ENCODE peak calls at places on chromosomes 12 and 14, in six cellular contexts. One of them, this sample, is unnamed.

GRCh38 chr14:90578283-90578985 is 181.6 kb downstream of the CALM1 start:
- DNase-seq in COLO829: no peak
- DNase-seq in breast epithelium: no peak
- DNase-seq in HTR-8/SVneo: no peak
- DNase-seq in putamen: no peak
- DNase-seq in EL: no peak
- DNase-seq in this sample: no peak

GRCh38 chr12:105235299-105235746 is 651 bp downstream of the APPL2 start:
- DNase-seq in HTR-8/SVneo: no peak
- DNase-seq in EL: peak; percentile 47
- DNase-seq in breast epithelium: no peak
- DNase-seq in putamen: no peak
- DNase-seq in COLO829: no peak
- DNase-seq in this sample: no peak

GRCh38 chr14:34496007-34496678 is 34.1 kb upstream of the SPTSSA start:
- DNase-seq in EL: no peak
- DNase-seq in HTR-8/SVneo: no peak
- DNase-seq in breast epithelium: no peak
- DNase-seq in putamen: no peak
- DNase-seq in COLO829: no peak
- DNase-seq in this sample: no peak

GRCh38 chr14:54650331-54651017 is 83.5 kb downstream of the SAMD4A start:
- DNase-seq in putamen: peak; percentile 49
- DNase-seq in HTR-8/SVneo: no peak
- DNase-seq in breast epithelium: no peak
- DNase-seq in EL: peak; percentile 83
- DNase-seq in COLO829: no peak
- DNase-seq in this sample: peak; percentile 89

GRCh38 chr12:17992002-17992656 is 97.9 kb downstream of the RERGL start:
- DNase-seq in EL: peak; percentile 45
- DNase-seq in putamen: peak; percentile 47
- DNase-seq in HTR-8/SVneo: no peak
- DNase-seq in COLO829: peak; percentile 9
- DNase-seq in breast epithelium: no peak
- DNase-seq in this sample: peak; percentile 18

GRCh38 chr12:31868980-31869379 is 90.2 kb upstream of the RESF1 start:
- DNase-seq in COLO829: no peak
- DNase-seq in HTR-8/SVneo: no peak
- DNase-seq in EL: peak; percentile 44
- DNase-seq in breast epithelium: no peak
- DNase-seq in putamen: no peak
- DNase-seq in this sample: no peak

GRCh38 chr12:32917094-32917611 is 20.6 kb upstream of the PKP2 start:
- DNase-seq in HTR-8/SVneo: no peak
- DNase-seq in breast epithelium: no peak
- DNase-seq in putamen: no peak
- DNase-seq in EL: peak; percentile 15
- DNase-seq in COLO829: no peak
- DNase-seq in this sample: no peak

GRCh38 chr12:50017653-50018052 is 7.6 kb downstream of the RACGAP1 start:
- DNase-seq in HTR-8/SVneo: no peak
- DNase-seq in EL: no peak
- DNase-seq in breast epithelium: no peak
- DNase-seq in COLO829: no peak
- DNase-seq in putamen: no peak
- DNase-seq in this sample: no peak

GRCh38 chr14:69398818-69399210 is 322 bp downstream of the SLC39A9 start:
- DNase-seq in EL: no peak
- DNase-seq in COLO829: no peak
- DNase-seq in HTR-8/SVneo: no peak
- DNase-seq in putamen: peak; percentile 1
- DNase-seq in breast epithelium: no peak
- DNase-seq in this sample: no peak

GRCh38 chr12:3732901-3733300 is 20.0 kb downstream of the CRACR2A start:
- DNase-seq in breast epithelium: no peak
- DNase-seq in COLO829: no peak
- DNase-seq in putamen: no peak
- DNase-seq in HTR-8/SVneo: no peak
- DNase-seq in EL: no peak
- DNase-seq in this sample: no peak

GRCh38 chr14:99511421-99512109 is 30.4 kb downstream of the CCNK start:
- DNase-seq in COLO829: peak; percentile 39
- DNase-seq in putamen: no peak
- DNase-seq in EL: peak; percentile 26
- DNase-seq in HTR-8/SVneo: no peak
- DNase-seq in breast epithelium: no peak
- DNase-seq in this sample: no peak

This sample was measured in foreskin melanocyte.